ENCODE peak calls at places on chromosomes 6 and 20, in eight cellular contexts. One of them, this sample, is unnamed.

GRCh38 chr6:14072084-14072483 is 45.5 kb upstream of the CD83 start:
- DNase-seq in nephron progenitor cell: no peak
- DNase-seq in brain microvascular endothelial cell: peak; percentile 23
- DNase-seq in stimulated activated CD4-positive, alpha-beta T cell treated with anti-CD3 and anti-CD28 coated beads, Interleukin-2, amount 100 ng/mL, for 48 hours: no peak
- DNase-seq in non-pigmented ciliary epithelial cell: no peak
- DNase-seq in GM13977: no peak
- DNase-seq in DMS79 treated with DMSO at 0.1 percent for 48 hours: no peak
- DNase-seq in amniotic epithelial cell: peak; percentile 87
- DNase-seq in this sample: no peak

GRCh38 chr6:112305795-112306194 is 41.3 kb upstream of the RFPL4B start:
- DNase-seq in GM13977: no peak
- DNase-seq in amniotic epithelial cell: no peak
- DNase-seq in DMS79 treated with DMSO at 0.1 percent for 48 hours: no peak
- DNase-seq in nephron progenitor cell: no peak
- DNase-seq in stimulated activated CD4-positive, alpha-beta T cell treated with anti-CD3 and anti-CD28 coated beads, Interleukin-2, amount 100 ng/mL, for 48 hours: no peak
- DNase-seq in non-pigmented ciliary epithelial cell: no peak
- DNase-seq in brain microvascular endothelial cell: no peak
- DNase-seq in this sample: no peak

GRCh38 chr6:55678330-55679224 is 99.6 kb upstream of the HMGCLL1 start:
- DNase-seq in nephron progenitor cell: no peak
- DNase-seq in non-pigmented ciliary epithelial cell: no peak
- DNase-seq in DMS79 treated with DMSO at 0.1 percent for 48 hours: no peak
- DNase-seq in brain microvascular endothelial cell: no peak
- DNase-seq in GM13977: no peak
- DNase-seq in stimulated activated CD4-positive, alpha-beta T cell treated with anti-CD3 and anti-CD28 coated beads, Interleukin-2, amount 100 ng/mL, for 48 hours: no peak
- DNase-seq in amniotic epithelial cell: peak; percentile 63
- DNase-seq in this sample: no peak

GRCh38 chr6:113953346-113953745 is 17.6 kb downstream of the HDAC2 start:
- DNase-seq in amniotic epithelial cell: peak; percentile 13
- DNase-seq in GM13977: no peak
- DNase-seq in stimulated activated CD4-positive, alpha-beta T cell treated with anti-CD3 and anti-CD28 coated beads, Interleukin-2, amount 100 ng/mL, for 48 hours: no peak
- DNase-seq in non-pigmented ciliary epithelial cell: no peak
- DNase-seq in brain microvascular endothelial cell: no peak
- DNase-seq in nephron progenitor cell: no peak
- DNase-seq in DMS79 treated with DMSO at 0.1 percent for 48 hours: no peak
- DNase-seq in this sample: no peak

GRCh38 chr6:90458353-90459224 is 128.3 kb downstream of the MAP3K7 start:
- DNase-seq in non-pigmented ciliary epithelial cell: no peak
- DNase-seq in GM13977: no peak
- DNase-seq in amniotic epithelial cell: peak; percentile 53
- DNase-seq in stimulated activated CD4-positive, alpha-beta T cell treated with anti-CD3 and anti-CD28 coated beads, Interleukin-2, amount 100 ng/mL, for 48 hours: peak; percentile 68
- DNase-seq in DMS79 treated with DMSO at 0.1 percent for 48 hours: peak; percentile 11
- DNase-seq in brain microvascular endothelial cell: no peak
- DNase-seq in nephron progenitor cell: no peak
- DNase-seq in this sample: no peak

GRCh38 chr20:22339091-22339881 is 245.1 kb downstream of the FOXA2 start:
- DNase-seq in stimulated activated CD4-positive, alpha-beta T cell treated with anti-CD3 and anti-CD28 coated beads, Interleukin-2, amount 100 ng/mL, for 48 hours: peak; percentile 13
- DNase-seq in non-pigmented ciliary epithelial cell: peak; percentile 24
- DNase-seq in GM13977: peak; percentile 56
- DNase-seq in DMS79 treated with DMSO at 0.1 percent for 48 hours: peak; percentile 15
- DNase-seq in nephron progenitor cell: peak; percentile 66
- DNase-seq in brain microvascular endothelial cell: peak; percentile 58
- DNase-seq in amniotic epithelial cell: peak; percentile 64
- DNase-seq in this sample: no peak

GRCh38 chr20:12311102-12311865 is 393.6 kb downstream of the BTBD3 start:
- DNase-seq in stimulated activated CD4-positive, alpha-beta T cell treated with anti-CD3 and anti-CD28 coated beads, Interleukin-2, amount 100 ng/mL, for 48 hours: no peak
- DNase-seq in non-pigmented ciliary epithelial cell: no peak
- DNase-seq in nephron progenitor cell: no peak
- DNase-seq in amniotic epithelial cell: no peak
- DNase-seq in GM13977: no peak
- DNase-seq in DMS79 treated with DMSO at 0.1 percent for 48 hours: no peak
- DNase-seq in brain microvascular endothelial cell: no peak
- DNase-seq in this sample: no peak

GRCh38 chr6:12296255-12296573 is 6.1 kb downstream of the EDN1 start:
- DNase-seq in nephron progenitor cell: no peak
- DNase-seq in non-pigmented ciliary epithelial cell: no peak
- DNase-seq in GM13977: no peak
- DNase-seq in amniotic epithelial cell: peak; percentile 73
- DNase-seq in brain microvascular endothelial cell: peak; percentile 60
- DNase-seq in DMS79 treated with DMSO at 0.1 percent for 48 hours: no peak
- DNase-seq in stimulated activated CD4-positive, alpha-beta T cell treated with anti-CD3 and anti-CD28 coated beads, Interleukin-2, amount 100 ng/mL, for 48 hours: no peak
- DNase-seq in this sample: no peak

GRCh38 chr6:143196525-143197225 is 136.0 kb downstream of the AIG1 start:
- DNase-seq in nephron progenitor cell: peak; percentile 11
- DNase-seq in amniotic epithelial cell: no peak
- DNase-seq in stimulated activated CD4-positive, alpha-beta T cell treated with anti-CD3 and anti-CD28 coated beads, Interleukin-2, amount 100 ng/mL, for 48 hours: no peak
- DNase-seq in GM13977: no peak
- DNase-seq in brain microvascular endothelial cell: peak; percentile 12
- DNase-seq in DMS79 treated with DMSO at 0.1 percent for 48 hours: peak; percentile 47
- DNase-seq in non-pigmented ciliary epithelial cell: no peak
- DNase-seq in this sample: no peak

GRCh38 chr20:9185511-9185910 is 116.6 kb downstream of the PLCB4 start:
- DNase-seq in GM13977: no peak
- DNase-seq in non-pigmented ciliary epithelial cell: no peak
- DNase-seq in DMS79 treated with DMSO at 0.1 percent for 48 hours: no peak
- DNase-seq in stimulated activated CD4-positive, alpha-beta T cell treated with anti-CD3 and anti-CD28 coated beads, Interleukin-2, amount 100 ng/mL, for 48 hours: no peak
- DNase-seq in brain microvascular endothelial cell: peak; percentile 62
- DNase-seq in amniotic epithelial cell: peak; percentile 21
- DNase-seq in nephron progenitor cell: no peak
- DNase-seq in this sample: no peak

GRCh38 chr20:47713941-47714450 is 71.3 kb downstream of the SULF2 start:
- DNase-seq in nephron progenitor cell: peak; percentile 18
- DNase-seq in brain microvascular endothelial cell: no peak
- DNase-seq in stimulated activated CD4-positive, alpha-beta T cell treated with anti-CD3 and anti-CD28 coated beads, Interleukin-2, amount 100 ng/mL, for 48 hours: no peak
- DNase-seq in GM13977: no peak
- DNase-seq in non-pigmented ciliary epithelial cell: no peak
- DNase-seq in amniotic epithelial cell: no peak
- DNase-seq in DMS79 treated with DMSO at 0.1 percent for 48 hours: no peak
- DNase-seq in this sample: peak; percentile 61

GRCh38 chr20:37535443-37536132 is 7.9 kb upstream of the BLCAP start:
- DNase-seq in non-pigmented ciliary epithelial cell: no peak
- DNase-seq in nephron progenitor cell: no peak
- DNase-seq in amniotic epithelial cell: no peak
- DNase-seq in GM13977: no peak
- DNase-seq in brain microvascular endothelial cell: no peak
- DNase-seq in stimulated activated CD4-positive, alpha-beta T cell treated with anti-CD3 and anti-CD28 coated beads, Interleukin-2, amount 100 ng/mL, for 48 hours: no peak
- DNase-seq in DMS79 treated with DMSO at 0.1 percent for 48 hours: peak; percentile 50
- DNase-seq in this sample: no peak

GRCh38 chr20:33992145-33992922 is 1.4 kb upstream of the RALY start:
- DNase-seq in nephron progenitor cell: no peak
- DNase-seq in GM13977: no peak
- DNase-seq in stimulated activated CD4-positive, alpha-beta T cell treated with anti-CD3 and anti-CD28 coated beads, Interleukin-2, amount 100 ng/mL, for 48 hours: no peak
- DNase-seq in non-pigmented ciliary epithelial cell: no peak
- DNase-seq in brain microvascular endothelial cell: no peak
- DNase-seq in DMS79 treated with DMSO at 0.1 percent for 48 hours: peak; percentile 59
- DNase-seq in amniotic epithelial cell: peak; percentile 57
- DNase-seq in this sample: no peak

GRCh38 chr6:125274935-125275334 is 26.8 kb downstream of the HDDC2 start:
- DNase-seq in DMS79 treated with DMSO at 0.1 percent for 48 hours: no peak
- DNase-seq in stimulated activated CD4-positive, alpha-beta T cell treated with anti-CD3 and anti-CD28 coated beads, Interleukin-2, amount 100 ng/mL, for 48 hours: no peak
- DNase-seq in nephron progenitor cell: no peak
- DNase-seq in non-pigmented ciliary epithelial cell: no peak
- DNase-seq in amniotic epithelial cell: no peak
- DNase-seq in GM13977: no peak
- DNase-seq in brain microvascular endothelial cell: no peak
- DNase-seq in this sample: no peak

GRCh38 chr6:77450924-77451323 is 12.4 kb downstream of the HTR1B start:
- DNase-seq in DMS79 treated with DMSO at 0.1 percent for 48 hours: no peak
- DNase-seq in amniotic epithelial cell: peak; percentile 63
- DNase-seq in GM13977: no peak
- DNase-seq in brain microvascular endothelial cell: no peak
- DNase-seq in nephron progenitor cell: no peak
- DNase-seq in stimulated activated CD4-positive, alpha-beta T cell treated with anti-CD3 and anti-CD28 coated beads, Interleukin-2, amount 100 ng/mL, for 48 hours: no peak
- DNase-seq in non-pigmented ciliary epithelial cell: no peak
- DNase-seq in this sample: no peak

GRCh38 chr6:150435832-150436231 is 67.0 kb downstream of the IYD start:
- DNase-seq in non-pigmented ciliary epithelial cell: no peak
- DNase-seq in amniotic epithelial cell: no peak
- DNase-seq in DMS79 treated with DMSO at 0.1 percent for 48 hours: no peak
- DNase-seq in stimulated activated CD4-positive, alpha-beta T cell treated with anti-CD3 and anti-CD28 coated beads, Interleukin-2, amount 100 ng/mL, for 48 hours: no peak
- DNase-seq in nephron progenitor cell: no peak
- DNase-seq in GM13977: no peak
- DNase-seq in brain microvascular endothelial cell: peak; percentile 29
- DNase-seq in this sample: no peak

GRCh38 chr6:134267917-134268361 is 50.0 kb downstream of the SGK1 start:
- DNase-seq in amniotic epithelial cell: no peak
- DNase-seq in nephron progenitor cell: peak; percentile 43
- DNase-seq in GM13977: no peak
- DNase-seq in non-pigmented ciliary epithelial cell: no peak
- DNase-seq in DMS79 treated with DMSO at 0.1 percent for 48 hours: peak; percentile 98
- DNase-seq in brain microvascular endothelial cell: no peak
- DNase-seq in stimulated activated CD4-positive, alpha-beta T cell treated with anti-CD3 and anti-CD28 coated beads, Interleukin-2, amount 100 ng/mL, for 48 hours: no peak
- DNase-seq in this sample: no peak

GRCh38 chr20:56752274-56752673 is 123.2 kb downstream of the TFAP2C start:
- DNase-seq in amniotic epithelial cell: no peak
- DNase-seq in GM13977: no peak
- DNase-seq in non-pigmented ciliary epithelial cell: no peak
- DNase-seq in brain microvascular endothelial cell: no peak
- DNase-seq in DMS79 treated with DMSO at 0.1 percent for 48 hours: no peak
- DNase-seq in nephron progenitor cell: no peak
- DNase-seq in stimulated activated CD4-positive, alpha-beta T cell treated with anti-CD3 and anti-CD28 coated beads, Interleukin-2, amount 100 ng/mL, for 48 hours: no peak
- DNase-seq in this sample: no peak

GRCh38 chr6:9398794-9399373 is 963.5 kb upstream of the SLC35B3 start:
- DNase-seq in brain microvascular endothelial cell: no peak
- DNase-seq in DMS79 treated with DMSO at 0.1 percent for 48 hours: no peak
- DNase-seq in non-pigmented ciliary epithelial cell: no peak
- DNase-seq in nephron progenitor cell: no peak
- DNase-seq in GM13977: no peak
- DNase-seq in stimulated activated CD4-positive, alpha-beta T cell treated with anti-CD3 and anti-CD28 coated beads, Interleukin-2, amount 100 ng/mL, for 48 hours: no peak
- DNase-seq in amniotic epithelial cell: peak; percentile 10
- DNase-seq in this sample: no peak

GRCh38 chr6:148800535-148800934 is 53.7 kb downstream of the UST start:
- DNase-seq in DMS79 treated with DMSO at 0.1 percent for 48 hours: no peak
- DNase-seq in brain microvascular endothelial cell: no peak
- DNase-seq in nephron progenitor cell: no peak
- DNase-seq in non-pigmented ciliary epithelial cell: no peak
- DNase-seq in stimulated activated CD4-positive, alpha-beta T cell treated with anti-CD3 and anti-CD28 coated beads, Interleukin-2, amount 100 ng/mL, for 48 hours: no peak
- DNase-seq in amniotic epithelial cell: no peak
- DNase-seq in GM13977: no peak
- DNase-seq in this sample: no peak

GRCh38 chr20:20064303-20064702 is 12.0 kb downstream of the CFAP61 start:
- DNase-seq in DMS79 treated with DMSO at 0.1 percent for 48 hours: no peak
- DNase-seq in GM13977: no peak
- DNase-seq in stimulated activated CD4-positive, alpha-beta T cell treated with anti-CD3 and anti-CD28 coated beads, Interleukin-2, amount 100 ng/mL, for 48 hours: no peak
- DNase-seq in nephron progenitor cell: no peak
- DNase-seq in non-pigmented ciliary epithelial cell: no peak
- DNase-seq in brain microvascular endothelial cell: no peak
- DNase-seq in amniotic epithelial cell: peak; percentile 14
- DNase-seq in this sample: no peak

GRCh38 chr6:134347916-134348805 is 30.2 kb upstream of the SGK1 start:
- DNase-seq in stimulated activated CD4-positive, alpha-beta T cell treated with anti-CD3 and anti-CD28 coated beads, Interleukin-2, amount 100 ng/mL, for 48 hours: no peak
- DNase-seq in GM13977: no peak
- DNase-seq in amniotic epithelial cell: peak; percentile 95
- DNase-seq in brain microvascular endothelial cell: peak; percentile 99
- DNase-seq in DMS79 treated with DMSO at 0.1 percent for 48 hours: peak; percentile 68
- DNase-seq in non-pigmented ciliary epithelial cell: peak; percentile 97
- DNase-seq in nephron progenitor cell: no peak
- DNase-seq in this sample: no peak

GRCh38 chr20:35947489-35947888 is 6.8 kb downstream of the SCAND1 start:
- DNase-seq in GM13977: peak; percentile 42
- DNase-seq in brain microvascular endothelial cell: no peak
- DNase-seq in non-pigmented ciliary epithelial cell: no peak
- DNase-seq in stimulated activated CD4-positive, alpha-beta T cell treated with anti-CD3 and anti-CD28 coated beads, Interleukin-2, amount 100 ng/mL, for 48 hours: no peak
- DNase-seq in nephron progenitor cell: peak; percentile 8
- DNase-seq in DMS79 treated with DMSO at 0.1 percent for 48 hours: no peak
- DNase-seq in amniotic epithelial cell: peak; percentile 32
- DNase-seq in this sample: no peak

GRCh38 chr6:95574811-95575210 is 2.5 kb upstream of the MANEA start:
- DNase-seq in nephron progenitor cell: no peak
- DNase-seq in amniotic epithelial cell: peak; percentile 85
- DNase-seq in GM13977: no peak
- DNase-seq in stimulated activated CD4-positive, alpha-beta T cell treated with anti-CD3 and anti-CD28 coated beads, Interleukin-2, amount 100 ng/mL, for 48 hours: no peak
- DNase-seq in non-pigmented ciliary epithelial cell: no peak
- DNase-seq in DMS79 treated with DMSO at 0.1 percent for 48 hours: peak; percentile 39
- DNase-seq in brain microvascular endothelial cell: no peak
- DNase-seq in this sample: no peak

GRCh38 chr6:100466410-100467143 is 1.9 kb upstream of the SIM1 start:
- DNase-seq in nephron progenitor cell: no peak
- DNase-seq in stimulated activated CD4-positive, alpha-beta T cell treated with anti-CD3 and anti-CD28 coated beads, Interleukin-2, amount 100 ng/mL, for 48 hours: no peak
- DNase-seq in brain microvascular endothelial cell: no peak
- DNase-seq in DMS79 treated with DMSO at 0.1 percent for 48 hours: no peak
- DNase-seq in GM13977: no peak
- DNase-seq in non-pigmented ciliary epithelial cell: no peak
- DNase-seq in amniotic epithelial cell: no peak
- DNase-seq in this sample: no peak

GRCh38 chr20:20184149-20184548 is 131.8 kb downstream of the CFAP61 start:
- DNase-seq in amniotic epithelial cell: no peak
- DNase-seq in non-pigmented ciliary epithelial cell: no peak
- DNase-seq in nephron progenitor cell: no peak
- DNase-seq in GM13977: no peak
- DNase-seq in stimulated activated CD4-positive, alpha-beta T cell treated with anti-CD3 and anti-CD28 coated beads, Interleukin-2, amount 100 ng/mL, for 48 hours: peak; percentile 13
- DNase-seq in brain microvascular endothelial cell: no peak
- DNase-seq in DMS79 treated with DMSO at 0.1 percent for 48 hours: no peak
- DNase-seq in this sample: no peak